ENCODE peak calls at places on chromosomes 12 and 14, in four cellular contexts. P is AG10803, W is lower lobe of right lung, R is ascending aorta. V is an unnamed sample.

GRCh38 chr12:57250956-57251355 is at the start of gene STAC3:
- DNase-seq in P (no peak), W (no peak), R (no peak), V (no peak)

GRCh38 chr12:57239587-57240068 is 10.1 kb downstream of the SHMT2 start:
- DNase-seq in P (no peak), W (no peak), R (no peak), V (no peak)

GRCh38 chr12:103924761-103925641 is 5.2 kb upstream of the HSP90B1 start:
- DNase-seq in P (peak), W (no peak), R (no peak), V (peak)

GRCh38 chr14:21924479-21924878 is 250.9 kb upstream of the OR4E1 start:
- DNase-seq in P (no peak), W (no peak), R (no peak), V (no peak)

GRCh38 chr12:89700191-89700810 is 8.3 kb downstream of the ATP2B1 start:
- DNase-seq in P (no peak), W (no peak), R (no peak), V (peak)

GRCh38 chr12:122813310-122813713 is 21.9 kb upstream of the HIP1R start:
- DNase-seq in P (no peak), W (no peak), R (no peak), V (no peak)

GRCh38 chr14:101227611-101228594 is 324.4 kb upstream of the RTL1 start:
- DNase-seq in P (no peak), W (no peak), R (peak), V (no peak)

GRCh38 chr14:102509744-102510615 is at the start of gene ANKRD9:
- DNase-seq in P (peak), W (peak), R (peak), V (peak)

GRCh38 chr12:47270782-47271664 is 191.3 kb upstream of the AMIGO2 start:
- DNase-seq in P (peak), W (no peak), R (no peak), V (peak)

DNA sequence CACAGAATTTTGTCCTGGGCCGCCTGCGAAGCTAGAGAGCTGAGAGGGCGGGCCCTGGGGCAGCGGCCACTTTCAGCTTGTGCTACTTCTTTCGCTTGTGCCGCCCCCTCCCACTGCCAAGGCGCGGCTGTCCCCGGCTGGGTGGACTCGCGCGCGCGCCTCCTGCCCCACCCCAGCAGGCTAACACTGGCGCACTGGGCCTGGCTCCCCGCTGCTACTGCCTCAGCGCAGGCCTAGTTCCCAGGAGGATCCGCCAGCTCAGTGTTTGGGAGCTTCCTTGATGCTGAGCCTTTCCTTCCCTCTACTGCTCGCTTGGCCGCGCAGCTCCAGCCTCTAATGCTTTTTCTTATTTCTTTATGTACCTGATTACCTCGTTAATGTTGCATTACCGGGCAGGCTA is 27.4 kb upstream of the METAP2 start:
- DNase-seq in P (peak), W (peak), R (peak), V (peak)
- H3K4me3 ChIP-seq in P (no peak), W (no peak), R (peak), V (no peak)

GRCh38 chr12:22229652-22230279 is 104.7 kb downstream of the ST8SIA1 start:
- DNase-seq in P (peak), W (no peak), R (no peak), V (peak)

GRCh38 chr12:22230280-22230794 is 104.2 kb downstream of the ST8SIA1 start:
- DNase-seq in P (peak), W (no peak), R (no peak), V (peak)

GRCh38 chr12:22231078-22231477 is 103.4 kb downstream of the ST8SIA1 start:
- DNase-seq in P (no peak), W (no peak), R (no peak), V (no peak)

GRCh38 chr12:22234561-22234960 is 99.9 kb downstream of the ST8SIA1 start:
- DNase-seq in P (peak), W (no peak), R (no peak), V (peak)

GRCh38 chr12:22231836-22232235 is 102.7 kb downstream of the ST8SIA1 start:
- DNase-seq in P (no peak), W (no peak), R (no peak), V (peak)
- TF ChIP-seq CTCF in P (peak), W (no peak), R (peak), V (peak)

DNA sequence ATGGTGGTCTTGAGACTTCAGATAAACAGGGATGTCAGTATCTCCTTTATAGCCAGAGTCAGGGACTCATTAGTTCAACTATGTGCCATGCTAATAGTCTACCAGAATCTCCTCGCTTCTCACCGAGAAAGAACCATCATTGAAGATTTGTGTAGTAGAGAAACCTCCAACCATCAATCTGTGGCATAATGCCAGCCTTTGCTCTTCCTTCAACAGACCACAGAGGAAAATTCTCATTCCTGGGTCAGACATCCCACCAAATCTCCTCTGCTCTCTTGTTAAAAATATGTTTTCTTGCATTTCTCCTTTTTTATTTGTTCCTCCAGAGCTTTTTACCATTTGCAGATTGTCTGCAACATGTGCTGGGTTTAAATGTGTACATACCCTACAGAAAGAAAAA is 64.9 kb downstream of the LLPH start:
- DNase-seq in P (peak), W (no peak), R (no peak), V (peak)
- H3K4me3 ChIP-seq in P (no peak), W (no peak), R (no peak), V (no peak)

GRCh38 chr12:53235742-53236442 is 3.9 kb upstream of the RARG start:
- DNase-seq in P (no peak), W (peak), R (no peak), V (no peak)
- TF ChIP-seq CTCF in P (no peak), W (no peak), R (no peak), V (no peak)

GRCh38 chr12:54279632-54280400 is at the start of gene CBX5:
- DNase-seq in P (peak), W (peak), R (peak), V (peak)

GRCh38 chr12:54276368-54276767 is 3.6 kb downstream of the CBX5 start:
- DNase-seq in P (no peak), W (no peak), R (no peak), V (no peak)

GRCh38 chr12:54280401-54281260 is at the start of gene HNRNPA1:
- DNase-seq in P (peak), W (peak), R (peak), V (peak)

GRCh38 chr12:54279227-54279631 is 693 bp downstream of the CBX5 start:
- DNase-seq in P (no peak), W (no peak), R (no peak), V (no peak)

DNA sequence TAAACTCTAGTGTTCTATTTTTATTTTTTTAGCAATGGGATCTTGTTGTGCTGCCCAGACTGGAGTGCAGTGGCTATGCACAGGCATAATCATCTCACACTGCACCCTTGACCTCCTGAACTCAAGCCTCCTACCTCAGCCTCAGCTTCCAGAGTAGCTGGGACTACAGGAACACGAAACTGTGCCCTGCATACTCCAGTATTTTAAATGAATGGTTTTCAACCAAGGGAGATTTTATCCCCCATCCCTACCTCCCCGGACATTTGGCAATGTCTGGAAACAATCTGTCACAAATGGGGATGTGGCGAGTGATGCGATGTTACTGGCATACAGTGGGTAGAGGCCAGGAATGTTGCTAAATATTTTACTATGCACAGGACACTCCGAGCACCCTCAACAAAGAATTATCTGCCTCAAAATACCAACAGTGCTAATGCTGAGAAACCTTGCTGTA is 2.1 kb downstream of the CBX5 start:
- DNase-seq in P (peak), W (no peak), R (no peak), V (peak)
- H3K4me3 ChIP-seq in P (peak), W (peak), R (peak), V (peak)

GRCh38 chr12:124270671-124271070 is 24.2 kb upstream of the RFLNA start:
- DNase-seq in P (no peak), W (no peak), R (no peak), V (no peak)

GRCh38 chr12:124277394-124278222 is 17.3 kb upstream of the RFLNA start:
- DNase-seq in P (no peak), W (no peak), R (no peak), V (no peak)

GRCh38 chr12:124278389-124279101 is 16.3 kb upstream of the RFLNA start:
- DNase-seq in P (no peak), W (no peak), R (no peak), V (no peak)

GRCh38 chr12:124276337-124276736 is 18.6 kb upstream of the RFLNA start:
- DNase-seq in P (no peak), W (no peak), R (no peak), V (no peak)

GRCh38 chr12:124273630-124274029 is 21.3 kb upstream of the RFLNA start:
- DNase-seq in P (peak), W (no peak), R (no peak), V (peak)
- TF ChIP-seq CTCF in P (peak), W (peak), R (no peak), V (peak)